ENCODE peak calls at places on chromosomes 2 and 18, in eight cellular contexts. One of them, this sample, is unnamed.

GRCh38 chr2:197356136-197356535 is 45.6 kb upstream of the ANKRD44 start:
- DNase-seq in left lung: no peak
- DNase-seq in endodermal cell: peak; percentile 65
- DNase-seq in GM23248: peak; percentile 37
- DNase-seq in effector memory CD4-positive, alpha-beta T cell: no peak
- DNase-seq in neuronal stem cell: no peak
- DNase-seq in thoracic aorta: no peak
- DNase-seq in ascending aorta: no peak
- DNase-seq in this sample: peak; percentile 7

GRCh38 chr2:98936917-98937351 is 909 bp upstream of the CRACDL start:
- DNase-seq in thoracic aorta: no peak
- DNase-seq in effector memory CD4-positive, alpha-beta T cell: no peak
- DNase-seq in ascending aorta: no peak
- DNase-seq in left lung: no peak
- DNase-seq in endodermal cell: peak; percentile 83
- DNase-seq in neuronal stem cell: peak; percentile 49
- DNase-seq in GM23248: no peak
- DNase-seq in this sample: no peak

GRCh38 chr18:36073676-36074075 is 6.3 kb upstream of the RPRD1A start:
- DNase-seq in endodermal cell: no peak
- DNase-seq in neuronal stem cell: no peak
- DNase-seq in thoracic aorta: no peak
- DNase-seq in GM23248: no peak
- DNase-seq in effector memory CD4-positive, alpha-beta T cell: no peak
- DNase-seq in ascending aorta: no peak
- DNase-seq in left lung: no peak
- DNase-seq in this sample: no peak

GRCh38 chr2:168948621-168949212 is 47.6 kb downstream of the G6PC2 start:
- DNase-seq in left lung: no peak
- DNase-seq in ascending aorta: no peak
- DNase-seq in GM23248: peak; percentile 39
- DNase-seq in endodermal cell: no peak
- DNase-seq in neuronal stem cell: peak; percentile 4
- DNase-seq in thoracic aorta: no peak
- DNase-seq in effector memory CD4-positive, alpha-beta T cell: no peak
- DNase-seq in this sample: peak; percentile 19

GRCh38 chr2:23492337-23492675 is 107.3 kb downstream of the KLHL29 start:
- DNase-seq in ascending aorta: no peak
- DNase-seq in GM23248: no peak
- DNase-seq in thoracic aorta: no peak
- DNase-seq in endodermal cell: no peak
- DNase-seq in effector memory CD4-positive, alpha-beta T cell: no peak
- DNase-seq in neuronal stem cell: no peak
- DNase-seq in left lung: no peak
- DNase-seq in this sample: no peak

GRCh38 chr2:215188078-215188477 is 49.7 kb upstream of the ABCA12 start:
- DNase-seq in endodermal cell: no peak
- DNase-seq in thoracic aorta: no peak
- DNase-seq in ascending aorta: no peak
- DNase-seq in effector memory CD4-positive, alpha-beta T cell: no peak
- DNase-seq in left lung: no peak
- DNase-seq in neuronal stem cell: no peak
- DNase-seq in GM23248: no peak
- DNase-seq in this sample: no peak

GRCh38 chr2:10230499-10230898 is 72.2 kb upstream of the HPCAL1 start:
- DNase-seq in thoracic aorta: no peak
- DNase-seq in left lung: no peak
- DNase-seq in GM23248: no peak
- DNase-seq in endodermal cell: no peak
- DNase-seq in neuronal stem cell: no peak
- DNase-seq in effector memory CD4-positive, alpha-beta T cell: no peak
- DNase-seq in ascending aorta: no peak
- DNase-seq in this sample: no peak

GRCh38 chr18:64785686-64786085 is 636.8 kb upstream of the LINC00305 start:
- DNase-seq in left lung: no peak
- DNase-seq in GM23248: no peak
- DNase-seq in neuronal stem cell: no peak
- DNase-seq in thoracic aorta: no peak
- DNase-seq in ascending aorta: no peak
- DNase-seq in effector memory CD4-positive, alpha-beta T cell: no peak
- DNase-seq in endodermal cell: no peak
- DNase-seq in this sample: no peak

GRCh38 chr2:72605836-72606442 is 219.9 kb downstream of the EXOC6B start:
- DNase-seq in effector memory CD4-positive, alpha-beta T cell: no peak
- DNase-seq in endodermal cell: no peak
- DNase-seq in ascending aorta: no peak
- DNase-seq in neuronal stem cell: no peak
- DNase-seq in left lung: no peak
- DNase-seq in thoracic aorta: no peak
- DNase-seq in GM23248: peak; percentile 52
- DNase-seq in this sample: no peak

GRCh38 chr2:15944325-15945017 is 4.1 kb downstream of the MYCN start:
- DNase-seq in endodermal cell: no peak
- DNase-seq in left lung: no peak
- DNase-seq in thoracic aorta: no peak
- DNase-seq in ascending aorta: no peak
- DNase-seq in neuronal stem cell: no peak
- DNase-seq in effector memory CD4-positive, alpha-beta T cell: no peak
- DNase-seq in GM23248: no peak
- DNase-seq in this sample: no peak

GRCh38 chr2:15941970-15942710 is 1.8 kb downstream of the MYCN start:
- DNase-seq in thoracic aorta: no peak
- DNase-seq in neuronal stem cell: peak; percentile 48
- DNase-seq in endodermal cell: peak; percentile 79
- DNase-seq in ascending aorta: no peak
- DNase-seq in left lung: no peak
- DNase-seq in effector memory CD4-positive, alpha-beta T cell: no peak
- DNase-seq in GM23248: peak; percentile 34
- DNase-seq in this sample: no peak

GRCh38 chr2:15943378-15943851 is 3.1 kb downstream of the MYCN start:
- DNase-seq in endodermal cell: peak; percentile 87
- DNase-seq in ascending aorta: no peak
- DNase-seq in neuronal stem cell: peak; percentile 62
- DNase-seq in effector memory CD4-positive, alpha-beta T cell: no peak
- DNase-seq in GM23248: no peak
- DNase-seq in left lung: no peak
- DNase-seq in thoracic aorta: no peak
- DNase-seq in this sample: no peak

GRCh38 chr2:15942711-15943345 is 2.5 kb downstream of the MYCN start:
- DNase-seq in thoracic aorta: no peak
- DNase-seq in neuronal stem cell: no peak
- DNase-seq in ascending aorta: no peak
- DNase-seq in effector memory CD4-positive, alpha-beta T cell: no peak
- DNase-seq in GM23248: no peak
- DNase-seq in left lung: no peak
- DNase-seq in endodermal cell: peak; percentile 62
- DNase-seq in this sample: no peak

DNA sequence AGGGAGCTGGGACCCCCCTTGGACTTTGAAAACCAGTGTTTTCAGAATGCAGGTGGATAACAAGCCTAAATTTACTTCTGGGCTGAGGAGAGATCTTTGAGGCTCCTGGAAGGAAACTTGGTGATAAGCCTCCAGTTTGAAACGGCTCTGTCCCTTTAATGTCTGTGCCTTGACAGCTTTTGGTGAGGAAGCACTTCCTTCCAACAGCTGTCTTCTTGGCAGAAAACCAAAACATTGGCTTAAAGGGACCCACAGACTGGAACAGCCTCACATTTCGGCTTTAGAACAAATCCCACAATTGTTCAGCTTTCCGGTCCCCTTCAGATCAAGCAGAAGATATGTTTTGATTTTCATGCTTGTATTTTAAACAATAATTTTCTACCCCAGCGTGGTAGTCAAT is 3.6 kb downstream of the MYCN start:
- DNase-seq in GM23248: no peak
- DNase-seq in thoracic aorta: no peak
- DNase-seq in neuronal stem cell: no peak
- DNase-seq in endodermal cell: no peak
- DNase-seq in ascending aorta: no peak
- DNase-seq in left lung: no peak
- DNase-seq in effector memory CD4-positive, alpha-beta T cell: no peak
- DNase-seq in this sample: no peak
- H3K4me3 ChIP-seq in GM23248: no peak overlapping the region
- H3K4me3 ChIP-seq in thoracic aorta: no peak overlapping the region
- H3K4me3 ChIP-seq in neuronal stem cell: peak overlapping the region; percentile 92
- H3K4me3 ChIP-seq in endodermal cell: peak overlapping the region; percentile 98
- H3K4me3 ChIP-seq in ascending aorta: no peak overlapping the region
- H3K4me3 ChIP-seq in left lung: no peak overlapping the region
- H3K4me3 ChIP-seq in effector memory CD4-positive, alpha-beta T cell: no peak overlapping the region
- H3K4me3 ChIP-seq in this sample: no peak overlapping the region

GRCh38 chr2:62706721-62707516 is 1.4 kb downstream of the EHBP1 start:
- DNase-seq in left lung: no peak
- DNase-seq in neuronal stem cell: no peak
- DNase-seq in endodermal cell: no peak
- DNase-seq in thoracic aorta: no peak
- DNase-seq in effector memory CD4-positive, alpha-beta T cell: no peak
- DNase-seq in GM23248: peak; percentile 25
- DNase-seq in ascending aorta: no peak
- DNase-seq in this sample: no peak
- H3K27ac ChIP-seq in left lung: no peak overlapping the region
- H3K27ac ChIP-seq in neuronal stem cell: no peak overlapping the region
- H3K27ac ChIP-seq in endodermal cell: no peak overlapping the region
- H3K27ac ChIP-seq in thoracic aorta: peak overlapping the region; percentile 81
- H3K27ac ChIP-seq in effector memory CD4-positive, alpha-beta T cell: no peak overlapping the region
- H3K27ac ChIP-seq in GM23248: peak overlapping the region; percentile 58
- H3K27ac ChIP-seq in ascending aorta: peak overlapping the region; percentile 91
- H3K27ac ChIP-seq in this sample: no peak overlapping the region

GRCh38 chr2:37829202-37829601 is 95.9 kb upstream of the RMDN2 start:
- DNase-seq in left lung: peak; percentile 52
- DNase-seq in ascending aorta: peak; percentile 23
- DNase-seq in endodermal cell: no peak
- DNase-seq in neuronal stem cell: no peak
- DNase-seq in thoracic aorta: peak; percentile 40
- DNase-seq in effector memory CD4-positive, alpha-beta T cell: no peak
- DNase-seq in GM23248: peak; percentile 98
- DNase-seq in this sample: no peak

GRCh38 chr2:37827911-37828411 is 97.1 kb upstream of the RMDN2 start:
- DNase-seq in endodermal cell: no peak
- DNase-seq in ascending aorta: no peak
- DNase-seq in effector memory CD4-positive, alpha-beta T cell: no peak
- DNase-seq in neuronal stem cell: no peak
- DNase-seq in GM23248: peak; percentile 74
- DNase-seq in thoracic aorta: no peak
- DNase-seq in left lung: no peak
- DNase-seq in this sample: no peak

GRCh38 chr2:37827455-37827854 is 97.6 kb upstream of the RMDN2 start:
- DNase-seq in GM23248: peak; percentile 40
- DNase-seq in left lung: no peak
- DNase-seq in neuronal stem cell: no peak
- DNase-seq in thoracic aorta: no peak
- DNase-seq in endodermal cell: no peak
- DNase-seq in effector memory CD4-positive, alpha-beta T cell: no peak
- DNase-seq in ascending aorta: no peak
- DNase-seq in this sample: no peak

GRCh38 chr2:37825586-37825985 is 99.5 kb upstream of the RMDN2 start:
- DNase-seq in ascending aorta: no peak
- DNase-seq in thoracic aorta: no peak
- DNase-seq in left lung: no peak
- DNase-seq in neuronal stem cell: no peak
- DNase-seq in GM23248: no peak
- DNase-seq in endodermal cell: no peak
- DNase-seq in effector memory CD4-positive, alpha-beta T cell: no peak
- DNase-seq in this sample: no peak

DNA sequence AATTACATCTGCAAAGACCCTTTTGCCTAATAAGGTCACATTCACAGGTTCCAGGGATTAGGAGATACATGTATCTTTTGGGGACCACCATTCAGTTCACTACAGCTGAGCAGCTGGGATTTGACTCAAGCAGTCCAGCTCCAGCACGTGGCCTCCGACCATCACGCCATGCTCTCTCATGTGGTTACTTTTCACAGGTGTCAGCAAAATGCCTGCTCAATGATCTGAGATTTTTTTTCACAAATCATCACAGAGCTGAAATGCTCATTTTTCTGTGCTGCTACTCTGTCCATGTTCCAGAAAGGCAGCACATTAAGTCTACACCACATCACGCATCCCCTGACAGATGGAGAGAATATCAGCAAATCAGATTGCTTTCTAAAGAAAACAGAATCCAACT is 98.5 kb upstream of the RMDN2 start:
- DNase-seq in endodermal cell: no peak
- DNase-seq in ascending aorta: no peak
- DNase-seq in effector memory CD4-positive, alpha-beta T cell: no peak
- DNase-seq in neuronal stem cell: no peak
- DNase-seq in GM23248: no peak
- DNase-seq in left lung: no peak
- DNase-seq in thoracic aorta: no peak
- DNase-seq in this sample: no peak
- H3K4me1 ChIP-seq in endodermal cell: peaks cover 34% of the 10 kb centered on the region
- H3K4me1 ChIP-seq in ascending aorta: peaks cover 23% of the 10 kb centered on the region
- H3K4me1 ChIP-seq in effector memory CD4-positive, alpha-beta T cell: no peaks in the 10 kb centered on the region
- H3K4me1 ChIP-seq in neuronal stem cell: no peaks in the 10 kb centered on the region
- H3K4me1 ChIP-seq in GM23248: peaks cover 50% of the 10 kb centered on the region
- H3K4me1 ChIP-seq in left lung: peaks cover 52% of the 10 kb centered on the region
- H3K4me1 ChIP-seq in thoracic aorta: peaks cover 52% of the 10 kb centered on the region
- H3K4me1 ChIP-seq in this sample: peaks cover 15% of the 10 kb centered on the region

GRCh38 chr2:15357186-15357585 is 203.9 kb downstream of the NBAS start:
- DNase-seq in neuronal stem cell: no peak
- DNase-seq in effector memory CD4-positive, alpha-beta T cell: no peak
- DNase-seq in thoracic aorta: no peak
- DNase-seq in endodermal cell: no peak
- DNase-seq in GM23248: no peak
- DNase-seq in ascending aorta: no peak
- DNase-seq in left lung: no peak
- DNase-seq in this sample: no peak
- H3K4me3 ChIP-seq in neuronal stem cell: no peak overlapping the region
- H3K4me3 ChIP-seq in effector memory CD4-positive, alpha-beta T cell: no peak overlapping the region
- H3K4me3 ChIP-seq in thoracic aorta: no peak overlapping the region
- H3K4me3 ChIP-seq in endodermal cell: no peak overlapping the region
- H3K4me3 ChIP-seq in GM23248: no peak overlapping the region
- H3K4me3 ChIP-seq in ascending aorta: no peak overlapping the region
- H3K4me3 ChIP-seq in left lung: no peak overlapping the region
- H3K4me3 ChIP-seq in this sample: no peak overlapping the region

GRCh38 chr2:195018462-195018861 is 638.6 kb upstream of the SLC39A10 start:
- DNase-seq in effector memory CD4-positive, alpha-beta T cell: no peak
- DNase-seq in neuronal stem cell: no peak
- DNase-seq in ascending aorta: no peak
- DNase-seq in GM23248: no peak
- DNase-seq in left lung: no peak
- DNase-seq in thoracic aorta: no peak
- DNase-seq in endodermal cell: no peak
- DNase-seq in this sample: no peak

GRCh38 chr2:195017890-195018289 is 639.1 kb upstream of the SLC39A10 start:
- DNase-seq in ascending aorta: no peak
- DNase-seq in neuronal stem cell: no peak
- DNase-seq in endodermal cell: no peak
- DNase-seq in effector memory CD4-positive, alpha-beta T cell: no peak
- DNase-seq in thoracic aorta: no peak
- DNase-seq in GM23248: no peak
- DNase-seq in left lung: no peak
- DNase-seq in this sample: no peak

GRCh38 chr2:195022514-195022842 is 634.5 kb upstream of the SLC39A10 start:
- DNase-seq in endodermal cell: no peak
- DNase-seq in GM23248: no peak
- DNase-seq in ascending aorta: no peak
- DNase-seq in neuronal stem cell: no peak
- DNase-seq in effector memory CD4-positive, alpha-beta T cell: no peak
- DNase-seq in thoracic aorta: no peak
- DNase-seq in left lung: no peak
- DNase-seq in this sample: no peak

GRCh38 chr2:195026261-195026660 is 630.8 kb upstream of the SLC39A10 start:
- DNase-seq in ascending aorta: no peak
- DNase-seq in effector memory CD4-positive, alpha-beta T cell: no peak
- DNase-seq in endodermal cell: no peak
- DNase-seq in GM23248: peak; percentile 39
- DNase-seq in left lung: no peak
- DNase-seq in neuronal stem cell: no peak
- DNase-seq in thoracic aorta: no peak
- DNase-seq in this sample: no peak

GRCh38 chr2:195021704-195022513 is 635.1 kb upstream of the SLC39A10 start:
- DNase-seq in GM23248: peak; percentile 1
- DNase-seq in ascending aorta: no peak
- DNase-seq in neuronal stem cell: no peak
- DNase-seq in thoracic aorta: no peak
- DNase-seq in left lung: no peak
- DNase-seq in effector memory CD4-positive, alpha-beta T cell: no peak
- DNase-seq in endodermal cell: no peak
- DNase-seq in this sample: no peak
- H3K27ac ChIP-seq in GM23248: no peak overlapping the region
- H3K27ac ChIP-seq in ascending aorta: no peak overlapping the region
- H3K27ac ChIP-seq in neuronal stem cell: no peak overlapping the region
- H3K27ac ChIP-seq in thoracic aorta: no peak overlapping the region
- H3K27ac ChIP-seq in left lung: no peak overlapping the region
- H3K27ac ChIP-seq in effector memory CD4-positive, alpha-beta T cell: no peak overlapping the region
- H3K27ac ChIP-seq in endodermal cell: no peak overlapping the region
- H3K27ac ChIP-seq in this sample: no peak overlapping the region